ENCODE peak calls at places on chromosomes 6 and 20, in four cellular contexts. One of them, this sample, is unnamed.

GRCh38 chr6:111872521-111873177 is 603 bp downstream of the FYN start:
- DNase-seq in effector memory CD4-positive, alpha-beta T cell: peak; percentile 65
- DNase-seq in Ammon's horn: no peak
- DNase-seq in hippocampal formation: peak; percentile 59
- DNase-seq in this sample: no peak

GRCh38 chr6:29651413-29652197 is 5.3 kb upstream of the MOG start:
- DNase-seq in Ammon's horn: no peak
- DNase-seq in hippocampal formation: peak; percentile 47
- DNase-seq in effector memory CD4-positive, alpha-beta T cell: no peak
- DNase-seq in this sample: no peak

GRCh38 chr6:80179691-80180090 is 73.2 kb downstream of the BCKDHB start:
- DNase-seq in Ammon's horn: no peak
- DNase-seq in hippocampal formation: no peak
- DNase-seq in effector memory CD4-positive, alpha-beta T cell: no peak
- DNase-seq in this sample: no peak

GRCh38 chr20:49691818-49692568 is 21.7 kb downstream of the B4GALT5 start:
- DNase-seq in Ammon's horn: no peak
- DNase-seq in effector memory CD4-positive, alpha-beta T cell: no peak
- DNase-seq in hippocampal formation: no peak
- DNase-seq in this sample: no peak

GRCh38 chr6:149766156-149766768 is 16.7 kb downstream of the PCMT1 start:
- DNase-seq in effector memory CD4-positive, alpha-beta T cell: no peak
- DNase-seq in Ammon's horn: no peak
- DNase-seq in hippocampal formation: no peak
- DNase-seq in this sample: no peak

GRCh38 chr6:25315778-25316177 is 36.6 kb downstream of the CARMIL1 start:
- DNase-seq in hippocampal formation: no peak
- DNase-seq in effector memory CD4-positive, alpha-beta T cell: no peak
- DNase-seq in Ammon's horn: no peak
- DNase-seq in this sample: no peak

GRCh38 chr6:77512554-77512953 is 49.3 kb upstream of the HTR1B start:
- DNase-seq in hippocampal formation: no peak
- DNase-seq in effector memory CD4-positive, alpha-beta T cell: no peak
- DNase-seq in Ammon's horn: no peak
- DNase-seq in this sample: no peak

GRCh38 chr6:21049572-21049971 is 515.3 kb downstream of the CDKAL1 start:
- DNase-seq in hippocampal formation: no peak
- DNase-seq in Ammon's horn: no peak
- DNase-seq in effector memory CD4-positive, alpha-beta T cell: no peak
- DNase-seq in this sample: no peak

GRCh38 chr6:14380421-14380820 is 262.8 kb downstream of the CD83 start:
- DNase-seq in Ammon's horn: no peak
- DNase-seq in hippocampal formation: no peak
- DNase-seq in effector memory CD4-positive, alpha-beta T cell: no peak
- DNase-seq in this sample: no peak

GRCh38 chr20:23763345-23763744 is 12.6 kb upstream of the CST1 start:
- DNase-seq in effector memory CD4-positive, alpha-beta T cell: no peak
- DNase-seq in Ammon's horn: no peak
- DNase-seq in hippocampal formation: no peak
- DNase-seq in this sample: no peak

GRCh38 chr6:99013661-99014458 is 66.1 kb upstream of the FBXL4 start:
- DNase-seq in hippocampal formation: no peak
- DNase-seq in effector memory CD4-positive, alpha-beta T cell: no peak
- DNase-seq in Ammon's horn: no peak
- DNase-seq in this sample: no peak

This sample was measured in amygdala.